ENCODE peak calls at places on chromosomes 4 and X, in six cellular contexts. One of them, this sample, is unnamed.

GRCh38 chrX:120350458-120351138 is 11.3 kb upstream of the ATP1B4 start:
- DNase-seq in HCT116: no peak
- DNase-seq in MM.1S: no peak
- DNase-seq in PC-3: no peak
- DNase-seq in SK-N-SH: no peak
- DNase-seq in GM23248: no peak
- DNase-seq in this sample: no peak

GRCh38 chrX:17007134-17007768 is 60.8 kb downstream of the REPS2 start:
- DNase-seq in GM23248: peak
- DNase-seq in HCT116: no peak
- DNase-seq in SK-N-SH: peak
- DNase-seq in MM.1S: no peak
- DNase-seq in PC-3: peak
- DNase-seq in this sample: peak

GRCh38 chr4:153204247-153205027 is at the start of gene TRIM2:
- DNase-seq in SK-N-SH: no peak
- DNase-seq in PC-3: peak
- DNase-seq in GM23248: peak
- DNase-seq in MM.1S: no peak
- DNase-seq in HCT116: peak
- DNase-seq in this sample: peak

GRCh38 chr4:26936284-26937065 is 75.8 kb downstream of the STIM2 start:
- DNase-seq in HCT116: no peak
- DNase-seq in GM23248: no peak
- DNase-seq in SK-N-SH: no peak
- DNase-seq in PC-3: no peak
- DNase-seq in MM.1S: no peak
- DNase-seq in this sample: no peak

GRCh38 chrX:6226053-6226645 is 2.5 kb downstream of the NLGN4X start:
- DNase-seq in SK-N-SH: peak
- DNase-seq in HCT116: no peak
- DNase-seq in MM.1S: peak
- DNase-seq in PC-3: no peak
- DNase-seq in GM23248: no peak
- DNase-seq in this sample: peak

GRCh38 chr4:142404191-142404611 is 441.9 kb downstream of the INPP4B start:
- DNase-seq in PC-3: peak
- DNase-seq in MM.1S: no peak
- DNase-seq in SK-N-SH: no peak
- DNase-seq in GM23248: peak
- DNase-seq in HCT116: peak
- DNase-seq in this sample: no peak

GRCh38 chrX:153944140-153944799 is at the start of gene RENBP:
- DNase-seq in MM.1S: peak
- DNase-seq in GM23248: no peak
- DNase-seq in SK-N-SH: peak
- DNase-seq in PC-3: no peak
- DNase-seq in HCT116: no peak
- DNase-seq in this sample: peak

GRCh38 chr4:71277353-71277752 is 61.5 kb upstream of the SLC4A4 start:
- DNase-seq in MM.1S: no peak
- DNase-seq in PC-3: no peak
- DNase-seq in GM23248: no peak
- DNase-seq in HCT116: no peak
- DNase-seq in SK-N-SH: no peak
- DNase-seq in this sample: no peak

GRCh38 chr4:129641179-129641578 is 545.2 kb downstream of the C4orf33 start:
- DNase-seq in PC-3: peak
- DNase-seq in GM23248: peak
- DNase-seq in HCT116: peak
- DNase-seq in SK-N-SH: peak
- DNase-seq in MM.1S: peak
- DNase-seq in this sample: peak

GRCh38 chr4:149914521-149915115 is 99.0 kb upstream of the IQCM start:
- DNase-seq in SK-N-SH: peak
- DNase-seq in PC-3: peak
- DNase-seq in GM23248: peak
- DNase-seq in MM.1S: peak
- DNase-seq in HCT116: peak
- DNase-seq in this sample: peak

GRCh38 chr4:105149771-105150170 is 3.1 kb downstream of the TET2 start:
- DNase-seq in HCT116: no peak
- DNase-seq in GM23248: no peak
- DNase-seq in MM.1S: no peak
- DNase-seq in SK-N-SH: no peak
- DNase-seq in PC-3: no peak
- DNase-seq in this sample: no peak

GRCh38 chr4:6785572-6785925 is 3.0 kb downstream of the KIAA0232 start:
- DNase-seq in GM23248: no peak
- DNase-seq in PC-3: no peak
- DNase-seq in MM.1S: no peak
- DNase-seq in HCT116: no peak
- DNase-seq in SK-N-SH: no peak
- DNase-seq in this sample: peak

GRCh38 chrX:10634681-10635161 is 14.3 kb upstream of the MID1 start:
- DNase-seq in PC-3: peak
- DNase-seq in MM.1S: no peak
- DNase-seq in SK-N-SH: no peak
- DNase-seq in GM23248: peak
- DNase-seq in HCT116: peak
- DNase-seq in this sample: no peak

GRCh38 chrX:100643943-100644587 is at the start of gene SRPX2:
- DNase-seq in MM.1S: no peak
- DNase-seq in PC-3: peak
- DNase-seq in GM23248: peak
- DNase-seq in SK-N-SH: no peak
- DNase-seq in HCT116: peak
- DNase-seq in this sample: no peak

GRCh38 chr4:95572304-95572991 is 23.7 kb upstream of the UNC5C start:
- DNase-seq in GM23248: no peak
- DNase-seq in PC-3: peak
- DNase-seq in HCT116: no peak
- DNase-seq in MM.1S: no peak
- DNase-seq in SK-N-SH: no peak
- DNase-seq in this sample: no peak

GRCh38 chr4:79176351-79176750 is 149.5 kb downstream of the NAA11 start:
- DNase-seq in MM.1S: no peak
- DNase-seq in PC-3: no peak
- DNase-seq in GM23248: no peak
- DNase-seq in HCT116: no peak
- DNase-seq in SK-N-SH: no peak
- DNase-seq in this sample: no peak

GRCh38 chr4:2008671-2008920 is 178 bp downstream of the NELFA start:
- DNase-seq in MM.1S: no peak
- DNase-seq in PC-3: no peak
- DNase-seq in SK-N-SH: no peak
- DNase-seq in GM23248: no peak
- DNase-seq in HCT116: no peak
- DNase-seq in this sample: no peak

GRCh38 chr4:14856076-14856926 is 146.0 kb upstream of the CPEB2 start:
- DNase-seq in MM.1S: no peak
- DNase-seq in SK-N-SH: no peak
- DNase-seq in PC-3: peak
- DNase-seq in GM23248: peak
- DNase-seq in HCT116: peak
- DNase-seq in this sample: no peak

GRCh38 chr4:48255130-48255958 is 14.3 kb downstream of the TEC start:
- DNase-seq in PC-3: no peak
- DNase-seq in SK-N-SH: no peak
- DNase-seq in GM23248: no peak
- DNase-seq in HCT116: no peak
- DNase-seq in MM.1S: no peak
- DNase-seq in this sample: no peak
- TF ChIP-seq EZH2phosphoT487 in PC-3: no peak
- TF ChIP-seq EZH2phosphoT487 in SK-N-SH: no peak
- TF ChIP-seq EZH2phosphoT487 in GM23248: no peak
- TF ChIP-seq EZH2phosphoT487 in HCT116: no peak
- TF ChIP-seq EZH2phosphoT487 in MM.1S: no peak
- TF ChIP-seq EZH2phosphoT487 in this sample: no peak

GRCh38 chr4:56657128-56657527 is 24.0 kb downstream of the HOPX start:
- DNase-seq in HCT116: no peak
- DNase-seq in MM.1S: no peak
- DNase-seq in GM23248: no peak
- DNase-seq in PC-3: no peak
- DNase-seq in SK-N-SH: no peak
- DNase-seq in this sample: no peak

GRCh38 chr4:56654238-56654632 is 26.9 kb downstream of the HOPX start:
- DNase-seq in SK-N-SH: no peak
- DNase-seq in MM.1S: no peak
- DNase-seq in HCT116: no peak
- DNase-seq in PC-3: peak
- DNase-seq in GM23248: no peak
- DNase-seq in this sample: no peak

GRCh38 chr4:56655209-56655626 is 25.9 kb downstream of the HOPX start:
- DNase-seq in PC-3: peak
- DNase-seq in HCT116: no peak
- DNase-seq in MM.1S: no peak
- DNase-seq in GM23248: peak
- DNase-seq in SK-N-SH: peak
- DNase-seq in this sample: peak

GRCh38 chr4:56656346-56656643 is 24.8 kb downstream of the HOPX start:
- DNase-seq in GM23248: no peak
- DNase-seq in MM.1S: peak
- DNase-seq in PC-3: no peak
- DNase-seq in HCT116: no peak
- DNase-seq in SK-N-SH: peak
- DNase-seq in this sample: peak

DNA sequence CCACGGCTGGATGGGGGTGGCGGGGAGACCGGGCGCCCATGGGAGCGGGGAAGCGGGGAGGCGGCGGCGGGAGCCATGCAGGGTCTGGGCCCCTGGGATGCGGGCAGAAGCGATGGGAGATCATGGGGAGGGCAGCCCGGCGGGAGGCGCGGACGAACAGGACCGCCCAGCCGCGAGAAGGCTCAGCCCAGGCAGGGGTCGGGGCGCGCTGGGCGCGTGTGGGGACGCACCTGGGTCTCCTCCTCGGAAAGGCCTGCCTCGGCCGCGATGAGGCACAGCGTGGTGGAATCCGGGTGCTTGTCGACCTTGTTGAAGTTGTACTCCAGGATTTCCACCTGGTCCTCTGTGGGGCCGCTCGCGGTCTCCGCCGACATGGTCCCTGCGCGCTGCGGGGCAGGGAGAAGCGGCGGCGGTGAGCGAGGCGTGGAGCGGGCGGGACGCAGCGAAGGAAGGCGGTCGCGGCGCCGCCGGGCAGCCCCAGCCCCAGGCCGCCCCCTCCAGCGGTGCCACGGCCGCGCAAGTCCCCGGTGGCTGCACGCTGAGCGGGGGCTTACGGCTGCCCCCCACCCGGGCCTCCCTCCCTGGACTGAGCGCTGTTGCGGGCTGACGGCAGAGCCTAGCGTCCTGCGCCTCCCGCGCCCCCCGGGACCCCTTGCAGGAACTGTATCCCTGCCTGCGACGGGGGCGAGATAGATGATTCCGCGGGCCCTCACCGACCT is 25.3 kb downstream of the HOPX start:
- DNase-seq in HCT116: no peak
- DNase-seq in MM.1S: no peak
- DNase-seq in GM23248: peak
- DNase-seq in SK-N-SH: peak
- DNase-seq in PC-3: no peak
- DNase-seq in this sample: peak
- H3K9ac ChIP-seq in HCT116: no peak
- H3K9ac ChIP-seq in MM.1S: peak
- H3K9ac ChIP-seq in GM23248: no peak
- H3K9ac ChIP-seq in SK-N-SH: no peak
- H3K9ac ChIP-seq in PC-3: no peak
- H3K9ac ChIP-seq in this sample: no peak

GRCh38 chrX:19660604-19661003 is 145.3 kb upstream of the MAP3K15 start:
- DNase-seq in MM.1S: no peak
- DNase-seq in GM23248: peak
- DNase-seq in HCT116: no peak
- DNase-seq in SK-N-SH: no peak
- DNase-seq in PC-3: no peak
- DNase-seq in this sample: no peak
- TF ChIP-seq EZH2phosphoT487 in MM.1S: no peak
- TF ChIP-seq EZH2phosphoT487 in GM23248: no peak
- TF ChIP-seq EZH2phosphoT487 in HCT116: no peak
- TF ChIP-seq EZH2phosphoT487 in SK-N-SH: no peak
- TF ChIP-seq EZH2phosphoT487 in PC-3: no peak
- TF ChIP-seq EZH2phosphoT487 in this sample: no peak

GRCh38 chrX:14916017-14916674 is 42.9 kb downstream of the MOSPD2 start:
- DNase-seq in PC-3: peak
- DNase-seq in MM.1S: no peak
- DNase-seq in GM23248: peak
- DNase-seq in HCT116: no peak
- DNase-seq in SK-N-SH: no peak
- DNase-seq in this sample: no peak
- H3K9ac ChIP-seq in PC-3: no peak
- H3K9ac ChIP-seq in MM.1S: no peak
- H3K9ac ChIP-seq in GM23248: no peak
- H3K9ac ChIP-seq in HCT116: no peak
- H3K9ac ChIP-seq in SK-N-SH: no peak
- H3K9ac ChIP-seq in this sample: no peak

DNA sequence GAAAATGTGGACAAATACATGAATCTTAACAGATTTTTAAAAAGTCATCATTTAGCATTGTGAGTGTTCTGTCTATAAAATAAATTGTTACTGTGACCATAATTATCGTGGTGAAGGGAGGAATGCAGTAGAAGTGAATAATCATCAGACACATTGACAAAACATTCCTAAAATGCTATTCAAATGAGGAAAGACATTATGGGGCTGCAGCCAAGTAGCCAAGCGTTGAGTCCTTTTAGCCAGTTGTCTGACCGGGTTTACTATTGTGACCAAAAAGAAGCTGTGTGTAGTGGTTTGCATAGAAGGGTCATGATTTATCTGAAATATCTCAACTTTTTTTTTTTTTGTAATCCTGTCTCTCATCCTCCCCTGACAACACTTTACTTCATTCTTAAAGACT is 19.5 kb downstream of the WWC2 start:
- DNase-seq in PC-3: peak
- DNase-seq in SK-N-SH: no peak
- DNase-seq in HCT116: no peak
- DNase-seq in MM.1S: no peak
- DNase-seq in GM23248: peak
- DNase-seq in this sample: peak
- TF ChIP-seq EZH2phosphoT487 in PC-3: no peak
- TF ChIP-seq EZH2phosphoT487 in SK-N-SH: no peak
- TF ChIP-seq EZH2phosphoT487 in HCT116: no peak
- TF ChIP-seq EZH2phosphoT487 in MM.1S: no peak
- TF ChIP-seq EZH2phosphoT487 in GM23248: peak
- TF ChIP-seq EZH2phosphoT487 in this sample: no peak